ENCODE peak calls at places on chromosomes 12 and 14, in five cellular contexts. T, O, I, L and Q are unnamed samples.

GRCh38 chr12:79262938-79263337 is 398.4 kb downstream of the SYT1 start:
- DNase-seq in T (peak), O (no peak), I (no peak), L (no peak), Q (no peak)

GRCh38 chr14:22599349-22599748 is 1.2 kb downstream of the ABHD4 start:
- DNase-seq in T (no peak), O (no peak), I (no peak), L (no peak), Q (no peak)

GRCh38 chr14:89330236-89331002 is 86.6 kb downstream of the FOXN3 start:
- DNase-seq in T (no peak), O (peak), I (peak), L (no peak), Q (no peak)

GRCh38 chr12:89400415-89400814 is 48.1 kb upstream of the DUSP6 start:
- DNase-seq in T (no peak), O (no peak), I (no peak), L (no peak), Q (no peak)

GRCh38 chr12:38782393-38782792 is 123.0 kb downstream of the CPNE8 start:
- DNase-seq in T (no peak), O (no peak), I (no peak), L (no peak), Q (no peak)

GRCh38 chr14:78737606-78738005 is 567.4 kb downstream of the NRXN3 start:
- DNase-seq in T (no peak), O (no peak), I (no peak), L (no peak), Q (no peak)

GRCh38 chr12:111687255-111687654 is 1.4 kb downstream of the ACAD10 start:
- DNase-seq in T (peak), O (no peak), I (no peak), L (no peak), Q (no peak)

GRCh38 chr14:59678352-59678751 is 101.7 kb upstream of the CCDC175 start:
- DNase-seq in T (no peak), O (no peak), I (no peak), L (no peak), Q (no peak)

GRCh38 chr12:71046215-71046614 is 111.6 kb downstream of the TSPAN8 start:
- DNase-seq in T (peak), O (peak), I (no peak), L (no peak), Q (no peak)

GRCh38 chr14:92694807-92695206 is 53.6 kb downstream of the LGMN start:
- DNase-seq in T (no peak), O (no peak), I (no peak), L (no peak), Q (no peak)

GRCh38 chr12:67916266-67916970 is 72.8 kb upstream of the IFNG-AS1 start:
- DNase-seq in T (no peak), O (no peak), I (no peak), L (no peak), Q (no peak)

GRCh38 chr14:72049462-72049861 is 117.2 kb downstream of the RGS6 start:
- DNase-seq in T (peak), O (no peak), I (no peak), L (no peak), Q (no peak)

GRCh38 chr12:77686760-77687159 is 143.9 kb upstream of the NAV3 start:
- DNase-seq in T (no peak), O (peak), I (no peak), L (peak), Q (no peak)

GRCh38 chr14:99320105-99320572 is 48.1 kb upstream of the BCL11B start:
- DNase-seq in T (peak), O (peak), I (no peak), L (peak), Q (peak)

GRCh38 chr12:56694161-56694560 is 6.1 kb upstream of the PTGES3 start:
- DNase-seq in T (no peak), O (no peak), I (no peak), L (no peak), Q (no peak)

GRCh38 chr14:26389646-26390508 is 208.0 kb downstream of the NOVA1 start:
- DNase-seq in T (no peak), O (peak), I (no peak), L (no peak), Q (no peak)

GRCh38 chr14:26392498-26392897 is 205.3 kb downstream of the NOVA1 start:
- DNase-seq in T (no peak), O (no peak), I (no peak), L (no peak), Q (no peak)

GRCh38 chr14:26398616-26399015 is 199.2 kb downstream of the NOVA1 start:
- DNase-seq in T (no peak), O (no peak), I (no peak), L (no peak), Q (no peak)

GRCh38 chr14:26395726-26396125 is 202.1 kb downstream of the NOVA1 start:
- DNase-seq in T (no peak), O (no peak), I (no peak), L (no peak), Q (no peak)

GRCh38 chr14:26394114-26394855 is 203.5 kb downstream of the NOVA1 start:
- DNase-seq in T (no peak), O (peak), I (no peak), L (peak), Q (no peak)
- TF ChIP-seq CTCF in T (no peak), O (peak), I (no peak), L (peak), Q (no peak)

GRCh38 chr14:102496955-102497744 is 12.4 kb downstream of the ANKRD9 start:
- DNase-seq in T (no peak), O (no peak), I (no peak), L (no peak), Q (no peak)

GRCh38 chr14:102499401-102500189 is 10.0 kb downstream of the ANKRD9 start:
- DNase-seq in T (no peak), O (no peak), I (no peak), L (no peak), Q (no peak)

GRCh38 chr14:102496331-102496691 is 13.3 kb downstream of the ANKRD9 start:
- DNase-seq in T (no peak), O (no peak), I (no peak), L (no peak), Q (no peak)

GRCh38 chr14:102498678-102499265 is 10.8 kb downstream of the ANKRD9 start:
- DNase-seq in T (no peak), O (no peak), I (no peak), L (no peak), Q (no peak)

GRCh38 chr14:102498005-102498677 is 11.4 kb downstream of the ANKRD9 start:
- DNase-seq in T (no peak), O (no peak), I (no peak), L (no peak), Q (no peak)
- TF ChIP-seq CTCF in T (no peak), O (peak), I (no peak), L (no peak), Q (no peak)

DNA sequence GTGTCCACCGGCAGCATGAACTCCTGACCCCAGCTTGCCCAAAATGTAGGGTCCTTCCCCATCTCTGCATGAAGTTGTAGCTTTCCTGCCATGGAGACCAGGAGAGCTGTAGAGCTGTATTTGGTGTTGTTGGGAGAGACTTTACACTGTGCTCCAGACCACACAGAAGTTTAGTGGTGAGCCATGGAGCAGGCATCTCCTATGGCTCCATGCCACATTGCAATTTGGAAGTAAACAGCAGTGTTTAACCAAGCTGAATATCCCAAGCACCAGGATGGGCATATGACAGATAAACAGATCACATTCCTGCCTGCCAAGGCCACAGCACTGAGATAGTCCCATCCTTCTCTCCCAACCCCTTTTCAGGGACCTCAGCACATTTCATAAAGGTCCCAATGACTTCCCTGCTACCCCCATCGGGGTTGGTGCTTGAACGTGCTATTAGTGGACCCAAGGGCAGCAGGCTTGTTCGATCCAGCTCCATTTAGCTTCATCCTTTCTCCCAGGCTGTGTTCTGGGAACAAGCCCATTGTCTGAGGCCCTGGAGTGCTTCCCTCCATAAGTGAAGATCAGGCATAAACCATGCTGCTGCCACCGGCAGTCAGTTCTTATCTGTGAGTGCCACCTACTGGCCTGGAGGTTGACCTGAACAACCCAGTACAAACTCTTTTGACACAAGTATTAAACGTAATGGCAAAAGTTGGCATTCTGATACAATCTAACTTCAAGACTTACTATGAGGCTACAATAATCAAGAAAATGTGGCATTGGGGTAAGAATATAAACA is 172.3 kb upstream of the ATXN7L3B start:
- DNase-seq in T (peak), O (peak), I (no peak), L (peak), Q (no peak)
- TF ChIP-seq CTCF in T (peak), O (peak), I (no peak), L (peak), Q (no peak)

DNA sequence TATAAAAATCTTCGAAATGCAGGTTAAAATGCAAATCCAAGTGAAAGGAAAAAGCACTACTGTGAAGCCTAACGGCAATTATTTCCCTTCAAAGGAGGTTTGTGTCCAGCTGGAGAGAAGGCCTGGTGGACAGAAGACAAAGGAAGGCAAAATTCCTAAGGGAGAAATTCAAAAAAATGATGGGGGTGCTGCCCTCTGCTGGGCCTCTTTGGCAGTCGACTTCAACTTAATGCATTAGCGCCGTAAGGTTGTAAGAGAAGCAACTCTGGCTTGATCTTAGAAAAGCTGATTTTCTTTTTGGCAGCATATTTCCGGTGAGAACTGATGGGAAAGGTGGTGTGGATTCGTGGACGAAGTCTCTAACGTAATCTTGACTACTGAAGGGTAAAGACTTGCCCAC is 34.3 kb upstream of the CHFR start:
- DNase-seq in T (no peak), O (no peak), I (no peak), L (no peak), Q (no peak)
- TF ChIP-seq CTCF in T (no peak), O (no peak), I (no peak), L (no peak), Q (no peak)

GRCh38 chr12:74111688-74112360 is 425.8 kb upstream of the ATXN7L3B start:
- DNase-seq in T (no peak), O (peak), I (no peak), L (peak), Q (no peak)
- TF ChIP-seq CTCF in T (no peak), O (no peak), I (no peak), L (no peak), Q (no peak)

DNA sequence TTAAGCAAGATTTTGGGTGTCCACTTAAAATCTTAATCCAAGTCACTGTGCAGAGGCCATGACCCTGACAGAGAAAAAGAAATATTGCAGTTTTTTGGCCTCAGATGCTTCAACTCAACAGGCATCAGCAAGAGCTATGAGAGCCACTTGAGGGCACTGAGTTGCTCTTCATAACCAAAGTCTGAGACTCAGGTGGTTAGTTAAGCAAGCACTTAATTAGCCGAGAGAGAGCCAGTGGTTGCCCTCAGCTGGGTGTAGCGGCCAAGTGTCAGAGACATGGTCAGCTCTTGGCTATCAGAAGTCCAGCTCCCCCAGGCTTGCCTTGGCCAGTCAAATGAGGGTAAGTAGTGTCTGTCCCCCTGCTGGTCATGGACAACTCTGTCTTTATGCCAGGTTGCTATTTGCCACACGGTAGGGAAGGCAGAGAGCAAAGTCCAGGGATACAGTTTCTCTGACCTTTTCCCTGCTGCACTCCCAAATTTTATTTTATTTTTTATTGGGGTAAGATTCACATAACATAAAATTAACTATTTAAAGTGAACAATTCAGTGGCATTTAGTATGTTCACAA is 9.0 kb upstream of the KRT71 start:
- DNase-seq in T (no peak), O (peak), I (no peak), L (no peak), Q (no peak)
- TF ChIP-seq CTCF in T (no peak), O (peak), I (no peak), L (peak), Q (no peak)